ENCODE peak calls at places on chromosomes 3 and 15, in six cellular contexts. B is cardiac fibroblast; Y is stimulated activated CD4-positive, alpha-beta T cell treated with anti-CD3 and anti-CD28 coated beads, Interleukin-2, amount 100 ng/mL, for 24 hours; M is foreskin fibroblast; G is cardiac muscle cell; S is GM12865. L is an unnamed sample.

GRCh38 chr3:194640829-194641228 is 7.6 kb upstream of the TMEM44 start:
- DNase-seq in Y (peak), M (no peak), B (peak), S (peak), G (no peak), L (no peak)

GRCh38 chr3:109081746-109082510 is 36.0 kb downstream of the MORC1 start:
- DNase-seq in B (peak), S (peak), Y (peak), M (no peak), G (peak), L (peak)

GRCh38 chr15:73922186-73923151 is 3.8 kb upstream of the LOXL1 start:
- DNase-seq in S (no peak), Y (no peak), B (peak), M (no peak), G (peak), L (peak)

GRCh38 chr3:46934508-46935167 is 41.9 kb downstream of the CCDC12 start:
- DNase-seq in B (peak), G (peak), S (no peak), M (peak), Y (no peak), L (no peak)

GRCh38 chr15:36661042-36661441 is 81.6 kb downstream of the CDIN1 start:
- DNase-seq in Y (no peak), S (no peak), G (no peak), M (no peak), B (no peak), L (no peak)

GRCh38 chr3:50395070-50395860 is 35.9 kb upstream of the TMEM115 start:
- DNase-seq in S (no peak), G (no peak), M (no peak), Y (no peak), B (no peak), L (no peak)

GRCh38 chr3:79994397-79994796 is 226.6 kb upstream of the ROBO1 start:
- DNase-seq in S (no peak), Y (no peak), G (no peak), B (no peak), M (no peak), L (no peak)

GRCh38 chr15:74060251-74060650 is 22.1 kb downstream of the GOLGA6A start:
- DNase-seq in Y (no peak), G (no peak), S (no peak), M (no peak), B (no peak), L (no peak)

GRCh38 chr15:44812029-44812517 is 75.7 kb downstream of the TRIM69 start:
- DNase-seq in G (no peak), M (no peak), B (no peak), Y (no peak), S (no peak), L (no peak)

GRCh38 chr3:188061133-188061532 is 92.8 kb upstream of the LPP start:
- DNase-seq in Y (peak), S (peak), G (no peak), M (peak), B (peak), L (no peak)

GRCh38 chr3:133208184-133208583 is 170.0 kb downstream of the TMEM108 start:
- DNase-seq in Y (no peak), S (no peak), B (no peak), G (no peak), M (no peak), L (no peak)

GRCh38 chr3:4588410-4588809 is 95.3 kb downstream of the ITPR1 start:
- DNase-seq in Y (no peak), B (peak), M (peak), S (peak), G (no peak), L (no peak)

GRCh38 chr3:164514576-164514975 is 563.7 kb downstream of the SI start:
- DNase-seq in B (no peak), G (no peak), Y (no peak), M (no peak), S (no peak), L (no peak)

GRCh38 chr3:142999881-143000280 is 1.5 kb upstream of the U2SURP start:
- DNase-seq in S (no peak), M (no peak), Y (no peak), G (no peak), B (peak), L (no peak)

GRCh38 chr15:35725353-35725752 is 179.4 kb upstream of the DPH6 start:
- DNase-seq in B (peak), G (no peak), S (no peak), M (no peak), Y (no peak), L (no peak)

GRCh38 chr3:160793853-160794252 is 37.8 kb downstream of the PPM1L start:
- DNase-seq in M (no peak), B (no peak), G (no peak), S (no peak), Y (no peak), L (no peak)

GRCh38 chr3:62833538-62833937 is 41.7 kb downstream of the CADPS start:
- DNase-seq in M (no peak), B (peak), Y (no peak), S (peak), G (peak), L (no peak)

GRCh38 chr3:8529738-8530525 is 28.3 kb downstream of the LMCD1 start:
- DNase-seq in S (no peak), G (no peak), Y (no peak), B (no peak), M (peak), L (no peak)

GRCh38 chr3:43996379-43997301 is 245.0 kb upstream of the TOPAZ1 start:
- DNase-seq in M (peak), Y (no peak), G (peak), B (peak), S (peak), L (peak)

GRCh38 chr3:122268257-122269024 is 56.6 kb upstream of the CSTA start:
- DNase-seq in G (no peak), B (no peak), M (no peak), Y (no peak), S (peak), L (no peak)

GRCh38 chr3:123090700-123091585 is 24.1 kb downstream of the PDIA5 start:
- DNase-seq in M (no peak), G (no peak), S (no peak), B (no peak), Y (no peak), L (no peak)

GRCh38 chr15:59300618-59301139 is 72.0 kb downstream of the MYO1E start:
- DNase-seq in Y (no peak), S (no peak), M (no peak), G (no peak), B (no peak), L (no peak)

GRCh38 chr3:133294253-133294652 is 105.6 kb upstream of the BFSP2 start:
- DNase-seq in B (peak), G (no peak), Y (no peak), S (no peak), M (no peak), L (no peak)

GRCh38 chr3:160885791-160886286 is 129.8 kb downstream of the PPM1L start:
- DNase-seq in G (peak), Y (no peak), S (peak), M (peak), B (peak), L (peak)

L was measured in ecto neural progenitor cell.